ENCODE peak calls at places on chromosomes 13 and 19, in five cellular contexts. Y is astrocyte of the spinal cord, V is kidney, O is uterus, Q is retinal pigment epithelial cell. L is an unnamed sample.

GRCh38 chr13:19910336-19911072 is 47.1 kb upstream of the ZMYM5 start:
- DNase-seq in Y (peak), V (no peak), O (no peak), Q (no peak), L (peak)

GRCh38 chr13:90954605-90955004 is 392.9 kb upstream of the MIR17HG start:
- DNase-seq in Y (no peak), V (no peak), O (no peak), Q (no peak), L (no peak)

GRCh38 chr13:51034906-51035305 is 76.2 kb downstream of the C13orf42 start:
- DNase-seq in Y (no peak), V (no peak), O (no peak), Q (no peak), L (peak)

GRCh38 chr19:12841094-12841493 is 2.8 kb downstream of the MAST1 start:
- DNase-seq in Y (no peak), V (no peak), O (no peak), Q (no peak), L (peak)

GRCh38 chr19:38831142-38831605 is 420 bp downstream of the ECH1 start:
- DNase-seq in Y (peak), V (peak), O (peak), Q (no peak), L (peak)

GRCh38 chr13:50589651-50590054 is 253.8 kb downstream of the DLEU7 start:
- DNase-seq in Y (peak), V (no peak), O (peak), Q (peak), L (peak)

GRCh38 chr13:57491318-57491717 is 140.2 kb upstream of the PCDH17 start:
- DNase-seq in Y (no peak), V (no peak), O (no peak), Q (no peak), L (no peak)

GRCh38 chr19:46616631-46617322 is 8.1 kb downstream of the PTGIR start:
- DNase-seq in Y (peak), V (peak), O (no peak), Q (no peak), L (peak)

GRCh38 chr19:12777217-12778019 is 2.1 kb upstream of the HOOK2 start:
- DNase-seq in Y (peak), V (peak), O (peak), Q (no peak), L (peak)

DNA sequence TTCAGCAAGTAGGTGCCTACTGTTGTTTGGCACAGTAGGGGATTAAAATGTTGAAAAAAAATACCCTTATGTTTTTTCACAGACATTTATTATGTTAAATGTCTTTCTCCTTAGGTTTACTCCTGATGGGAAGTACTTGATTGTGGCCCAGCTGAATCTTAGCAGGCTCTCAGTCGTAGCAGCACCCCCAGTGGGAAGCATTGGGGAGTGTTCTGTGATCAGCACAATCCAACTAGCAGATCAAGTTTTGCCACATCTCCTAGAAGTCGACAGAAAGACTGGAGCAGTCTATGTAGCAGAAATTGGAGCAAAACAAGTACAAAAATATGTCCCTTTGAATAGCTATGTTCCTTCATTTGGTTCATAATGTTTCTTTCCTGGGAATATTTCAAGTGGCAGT is 9.3 kb downstream of the NHLRC3 start:
- DNase-seq in Y (no peak), V (no peak), O (no peak), Q (no peak), L (no peak)
- H3K4me3 ChIP-seq in Y (no peak), V (no peak), O (no peak), Q (no peak), L (no peak)

DNA sequence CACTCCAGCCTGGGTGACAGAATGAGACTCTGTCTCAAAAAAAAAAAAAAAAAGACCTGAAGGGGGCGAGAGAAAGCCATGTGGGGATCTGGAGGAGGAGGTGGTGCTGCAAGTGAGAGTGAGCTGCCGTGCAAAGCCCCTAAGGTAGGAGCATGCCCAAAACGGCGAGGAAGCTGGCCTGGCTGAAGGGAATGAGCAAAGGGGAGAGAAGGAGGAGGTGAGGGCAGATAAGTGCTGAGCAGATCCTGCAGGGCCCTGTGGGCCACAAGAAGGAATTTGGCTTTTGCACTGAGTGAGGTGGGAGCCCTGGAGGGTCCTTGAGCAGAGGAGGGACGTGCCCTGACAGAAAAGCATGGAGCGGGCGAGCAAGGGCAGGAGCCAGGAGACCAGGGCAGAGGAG is 19.4 kb upstream of the ADGRE5 start:
- DNase-seq in Y (no peak), V (no peak), O (peak), Q (no peak), L (peak)
- TF ChIP-seq CTCF in Y (peak), V (no peak), O (peak), Q (no peak), L (no peak)

DNA sequence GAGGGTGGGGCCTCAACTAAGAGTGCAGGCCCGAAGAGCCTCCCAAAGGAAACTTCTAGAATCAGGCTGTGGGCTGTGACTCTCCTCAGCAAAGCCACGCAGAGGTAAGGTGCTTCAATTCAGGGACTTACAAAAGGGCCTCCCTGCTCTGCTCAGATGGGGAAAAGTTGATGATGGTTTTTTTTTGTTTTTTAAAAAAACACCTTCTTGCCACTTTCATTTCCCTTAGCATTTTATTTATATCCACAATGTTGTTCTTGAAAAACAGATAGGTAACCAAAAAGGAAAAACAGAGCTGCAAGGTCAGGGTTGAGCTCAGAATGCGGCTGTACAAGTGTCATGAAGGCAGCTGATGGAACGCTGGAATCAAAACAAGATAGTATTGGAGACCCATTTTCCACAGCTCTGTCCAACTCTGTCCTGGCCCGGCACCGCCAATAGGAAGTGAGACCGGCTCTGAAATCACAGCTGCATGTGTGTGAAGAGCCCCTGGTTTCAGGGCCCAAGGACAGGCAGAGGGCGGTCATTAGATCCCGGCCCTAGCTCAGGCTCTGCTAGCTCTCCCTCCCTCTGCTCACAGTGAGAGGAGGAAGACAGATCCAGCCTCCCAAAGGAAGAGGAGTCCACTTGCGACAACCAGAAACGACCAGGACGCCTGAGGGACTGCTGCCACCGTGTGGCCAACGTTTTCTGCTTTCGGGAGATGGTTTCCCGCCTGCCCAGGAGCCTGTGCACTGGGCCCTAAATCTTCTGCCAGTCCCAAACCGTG is 58.3 kb downstream of the KLF2 start:
- DNase-seq in Y (peak), V (peak), O (peak), Q (peak), L (peak)
- H3K4me3 ChIP-seq in Y (no peak), V (no peak), O (no peak), Q (no peak), L (no peak)

DNA sequence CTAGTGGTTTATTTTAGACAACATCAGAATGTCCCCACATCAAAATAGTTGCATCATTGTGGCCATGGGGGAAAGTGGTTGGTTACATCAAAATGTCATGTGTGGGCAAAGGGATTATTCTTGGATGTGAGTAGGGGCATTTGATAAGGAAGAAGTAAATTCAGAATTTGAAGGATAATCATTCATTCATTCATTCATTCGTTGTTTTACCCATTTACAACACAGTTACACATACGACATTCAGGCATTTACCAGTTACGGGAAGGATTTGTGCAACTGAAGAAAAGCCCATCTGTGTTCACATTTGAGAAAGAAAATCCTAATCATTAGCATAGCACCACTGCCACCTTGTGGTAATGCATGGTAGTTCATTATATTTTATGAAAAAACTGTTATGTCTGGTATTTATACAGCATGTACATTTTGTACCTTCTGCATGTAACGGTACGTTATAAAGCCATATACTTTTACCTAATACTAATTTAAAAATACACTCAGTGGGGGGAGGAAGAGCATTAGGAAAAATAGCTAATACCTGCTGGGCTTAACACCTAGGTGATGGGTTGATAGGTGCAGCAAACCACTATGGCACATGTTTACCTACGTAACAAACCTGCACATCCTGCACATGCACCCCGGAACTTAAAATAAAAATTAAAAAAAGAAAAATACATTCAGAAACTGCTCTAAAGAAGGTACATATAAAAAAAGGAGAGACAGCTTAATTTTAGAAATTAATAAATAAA is 62.1 kb downstream of the DGKH start:
- DNase-seq in Y (peak), V (no peak), O (peak), Q (peak), L (peak)
- TF ChIP-seq CTCF in Y (peak), V (peak), O (peak), Q (peak), L (peak)

GRCh38 chr19:2326699-2327360 is 1.6 kb downstream of the LSM7 start:
- DNase-seq in Y (no peak), V (peak), O (no peak), Q (no peak), L (no peak)
- H3K4me3 ChIP-seq in Y (peak), V (no peak), O (no peak), Q (no peak), L (peak)

GRCh38 chr13:96984061-96984508 is 10.2 kb downstream of the OXGR1 start:
- DNase-seq in Y (no peak), V (peak), O (peak), Q (no peak), L (peak)
- TF ChIP-seq CTCF in Y (no peak), V (no peak), O (peak), Q (peak), L (no peak)

L was measured in foreskin fibroblast.